ENCODE peak calls at places on chromosomes 1 and 21, in six cellular contexts. I, Y, T, M, A and S are unnamed samples.

GRCh38 chr1:37940299-37940947 is 6.4 kb downstream of the INPP5B start:
- DNase-seq in I (no peak), Y (no peak), T (no peak), M (no peak), A (no peak), S (no peak)

GRCh38 chr1:233737341-233737740 is 123.4 kb downstream of the KCNK1 start:
- DNase-seq in I (no peak), Y (no peak), T (no peak), M (no peak), A (no peak), S (no peak)

GRCh38 chr1:145990249-145991097 is 5.9 kb downstream of the TXNIP start:
- DNase-seq in I (no peak), Y (no peak), T (no peak), M (no peak), A (no peak), S (no peak)

GRCh38 chr1:71023515-71023914 is 24.1 kb downstream of the PTGER3 start:
- DNase-seq in I (no peak), Y (no peak), T (no peak), M (no peak), A (no peak), S (no peak)

GRCh38 chr1:198465201-198466144 is 75.0 kb downstream of the ATP6V1G3 start:
- DNase-seq in I (peak), Y (peak), T (peak), M (no peak), A (no peak), S (peak)

GRCh38 chr1:167722870-167723251 is 1.1 kb downstream of the MPZL1 start:
- DNase-seq in I (no peak), Y (no peak), T (no peak), M (no peak), A (no peak), S (no peak)

GRCh38 chr1:99748419-99748818 is 18.0 kb downstream of the FRRS1 start:
- DNase-seq in I (no peak), Y (no peak), T (peak), M (no peak), A (no peak), S (peak)

GRCh38 chr1:84089470-84090261 is 54.4 kb upstream of the PRKACB start:
- DNase-seq in I (peak), Y (peak), T (peak), M (no peak), A (no peak), S (peak)

GRCh38 chr1:234221601-234222000 is 151.7 kb upstream of the COA6 start:
- DNase-seq in I (no peak), Y (no peak), T (no peak), M (no peak), A (no peak), S (no peak)

GRCh38 chr1:19981507-19982312 is 2.3 kb upstream of the PLA2G2A start:
- DNase-seq in I (no peak), Y (no peak), T (no peak), M (no peak), A (no peak), S (no peak)

GRCh38 chr1:27583479-27583878 is 20.5 kb downstream of the AHDC1 start:
- DNase-seq in I (no peak), Y (no peak), T (no peak), M (no peak), A (no peak), S (no peak)

GRCh38 chr1:21251773-21252471 is 38.3 kb downstream of the ECE1 start:
- DNase-seq in I (peak), Y (peak), T (peak), M (no peak), A (peak), S (peak)

GRCh38 chr1:92480200-92480812 is 6.4 kb downstream of the GFI1 start:
- DNase-seq in I (no peak), Y (no peak), T (no peak), M (no peak), A (peak), S (no peak)

GRCh38 chr1:89724369-89725015 is 91.6 kb downstream of the LRRC8C start:
- DNase-seq in I (peak), Y (peak), T (peak), M (no peak), A (no peak), S (peak)

GRCh38 chr1:205379056-205379455 is 22.3 kb upstream of the KLHDC8A start:
- DNase-seq in I (no peak), Y (no peak), T (no peak), M (no peak), A (no peak), S (no peak)

GRCh38 chr1:19651141-19651737 is 7.1 kb downstream of the NBL1 start:
- DNase-seq in I (peak), Y (no peak), T (peak), M (peak), A (peak), S (no peak)

GRCh38 chr1:48572632-48573258 is 100.7 kb upstream of the SPATA6 start:
- DNase-seq in I (peak), Y (peak), T (peak), M (peak), A (peak), S (peak)

GRCh38 chr1:233040494-233040893 is 90.1 kb downstream of the NTPCR start:
- DNase-seq in I (no peak), Y (no peak), T (no peak), M (no peak), A (no peak), S (no peak)

GRCh38 chr21:42724226-42724920 is 71.0 kb downstream of the PDE9A start:
- DNase-seq in I (peak), Y (peak), T (peak), M (no peak), A (no peak), S (peak)

GRCh38 chr1:117366982-117367768 is at the start of gene MAN1A2:
- DNase-seq in I (peak), Y (peak), T (peak), M (peak), A (peak), S (peak)

GRCh38 chr1:12387641-12388040 is 157.8 kb downstream of the VPS13D start:
- DNase-seq in I (peak), Y (peak), T (peak), M (no peak), A (no peak), S (no peak)

GRCh38 chr1:3037281-3038040 is 16.2 kb downstream of the ACTRT2 start:
- DNase-seq in I (no peak), Y (no peak), T (no peak), M (no peak), A (no peak), S (no peak)

GRCh38 chr1:186985889-186986491 is 157.2 kb downstream of the PLA2G4A start:
- DNase-seq in I (peak), Y (peak), T (peak), M (no peak), A (no peak), S (peak)

GRCh38 chr1:2288308-2288707 is 60.2 kb downstream of the SKI start:
- DNase-seq in I (no peak), Y (no peak), T (no peak), M (no peak), A (no peak), S (no peak)

GRCh38 chr1:156100205-156100995 is 14.1 kb upstream of the LMNA start:
- DNase-seq in I (no peak), Y (no peak), T (no peak), M (no peak), A (no peak), S (peak)

GRCh38 chr21:15005391-15005790 is 59.4 kb downstream of the NRIP1 start:
- DNase-seq in I (peak), Y (no peak), T (peak), M (no peak), A (no peak), S (no peak)

GRCh38 chr1:22131875-22132486 is 10.9 kb downstream of the WNT4 start:
- DNase-seq in I (no peak), Y (no peak), T (no peak), M (peak), A (peak), S (no peak)

DNA sequence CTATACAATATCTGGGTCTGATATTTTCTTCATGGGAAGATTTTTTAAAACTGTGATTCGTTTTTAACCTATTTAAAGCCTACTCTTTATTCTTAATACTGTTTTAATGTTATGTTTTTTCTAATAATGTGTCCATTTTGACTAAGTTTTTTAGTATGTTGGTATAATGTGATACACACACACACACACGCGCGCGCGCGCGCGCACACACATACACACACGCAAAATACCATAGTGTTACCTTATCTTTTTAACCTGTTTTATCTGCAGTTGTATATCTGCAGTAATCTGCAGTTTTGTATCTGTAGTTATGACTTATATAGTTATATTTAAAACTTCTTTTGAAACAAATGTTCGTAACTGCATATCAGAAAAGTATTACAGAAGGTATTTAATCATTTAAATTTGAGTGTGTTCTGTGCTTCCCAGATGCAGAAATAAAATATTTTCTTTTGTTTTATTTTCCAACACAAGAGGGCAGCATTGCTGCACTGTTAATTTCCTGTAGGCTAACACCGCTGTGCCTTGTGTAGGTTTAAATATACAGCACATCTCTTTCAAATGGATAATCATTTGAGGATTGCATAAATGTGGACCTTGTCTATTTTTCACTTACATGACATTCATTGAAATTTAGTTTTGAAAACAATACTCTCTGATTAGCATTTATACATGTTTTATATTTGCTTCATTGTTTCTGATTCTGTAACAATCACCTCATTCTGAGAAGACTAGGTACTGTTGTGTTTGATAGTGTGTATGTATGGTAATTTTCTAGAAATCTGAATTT is 166.1 kb downstream of the PDE4B start:
- DNase-seq in I (peak), Y (no peak), T (peak), M (peak), A (no peak), S (peak)
- TF ChIP-seq CTCF in I (peak), Y (peak), T (peak), M (peak), A (peak), S (peak)

GRCh38 chr1:7383671-7384070 is 387.4 kb upstream of the VAMP3 start:
- DNase-seq in I (no peak), Y (no peak), T (no peak), M (no peak), A (no peak), S (no peak)
- TF ChIP-seq CTCF in I (no peak), Y (no peak), T (no peak), M (no peak), A (no peak), S (no peak)

GRCh38 chr1:177490240-177490639 is 319.5 kb downstream of the BRINP2 start:
- DNase-seq in I (no peak), Y (no peak), T (no peak), M (no peak), A (no peak), S (no peak)

GRCh38 chr1:177488722-177489121 is 318.0 kb downstream of the BRINP2 start:
- DNase-seq in I (no peak), Y (no peak), T (no peak), M (no peak), A (no peak), S (no peak)

GRCh38 chr1:177490786-177491185 is 320.0 kb downstream of the BRINP2 start:
- DNase-seq in I (no peak), Y (no peak), T (no peak), M (no peak), A (no peak), S (no peak)

DNA sequence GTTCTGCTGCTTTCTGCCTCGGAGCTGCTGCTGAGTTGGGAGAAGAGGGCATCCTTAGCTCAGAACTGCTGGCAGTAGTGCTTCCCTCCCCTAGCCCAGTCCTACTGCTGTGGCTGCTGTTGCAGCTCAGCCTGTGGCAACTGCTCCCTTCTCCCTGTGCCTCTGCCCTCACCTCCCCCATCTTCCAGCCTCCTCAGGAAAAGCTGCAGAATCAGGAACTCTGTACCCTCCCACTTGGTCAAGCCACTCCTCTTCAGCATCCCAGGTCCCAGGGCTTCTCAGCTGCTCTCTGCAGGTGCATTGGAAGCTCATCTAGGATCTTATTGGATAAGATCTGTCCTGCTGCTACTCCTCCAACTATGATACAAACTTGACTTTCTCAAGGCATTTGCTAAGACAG is 316.7 kb downstream of the BRINP2 start:
- DNase-seq in I (no peak), Y (no peak), T (no peak), M (no peak), A (no peak), S (no peak)
- TF ChIP-seq CTCF in I (no peak), Y (no peak), T (no peak), M (no peak), A (no peak), S (no peak)

GRCh38 chr1:6445062-6445763 is 20.6 kb downstream of the ESPN start:
- DNase-seq in I (peak), Y (peak), T (peak), M (peak), A (peak), S (no peak)
- TF ChIP-seq CTCF in I (peak), Y (peak), T (peak), M (peak), A (peak), S (peak)

GRCh38 chr1:180179162-180179957 is 24.7 kb downstream of the QSOX1 start:
- DNase-seq in I (no peak), Y (no peak), T (no peak), M (no peak), A (no peak), S (no peak)

GRCh38 chr1:180181996-180182675 is 27.5 kb downstream of the QSOX1 start:
- DNase-seq in I (no peak), Y (no peak), T (no peak), M (no peak), A (no peak), S (no peak)

GRCh38 chr1:180183426-180183825 is 28.8 kb downstream of the QSOX1 start:
- DNase-seq in I (no peak), Y (no peak), T (no peak), M (no peak), A (no peak), S (no peak)

GRCh38 chr1:180182721-180183311 is 28.1 kb downstream of the QSOX1 start:
- DNase-seq in I (no peak), Y (no peak), T (no peak), M (no peak), A (no peak), S (no peak)

DNA sequence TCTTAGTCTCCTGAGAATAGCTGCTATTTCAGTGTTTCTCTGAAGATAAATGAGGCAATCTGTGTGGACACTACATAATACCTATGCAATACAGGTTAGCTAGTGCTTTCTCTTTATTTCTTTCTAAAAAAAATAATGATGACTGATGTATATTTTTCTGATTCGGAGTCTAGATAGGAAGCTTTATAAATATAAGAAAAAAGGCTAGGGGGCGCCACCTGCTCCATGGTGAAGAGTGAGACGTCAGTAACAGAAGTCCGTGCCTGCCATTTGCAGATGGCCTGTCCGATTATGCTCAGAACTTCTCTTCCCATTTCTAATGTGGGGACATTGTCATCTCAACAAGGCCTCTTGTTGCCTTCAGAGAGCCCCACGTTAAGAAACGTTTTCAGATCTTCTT is 26.4 kb downstream of the QSOX1 start:
- DNase-seq in I (peak), Y (no peak), T (no peak), M (peak), A (no peak), S (no peak)
- TF ChIP-seq CTCF in I (peak), Y (peak), T (peak), M (peak), A (peak), S (peak)